ENCODE peak calls at places on chromosomes 2 and 18, in five cellular contexts. M is GM12891, B is HepG2, D is SK-N-SH, P is H1. U is an unnamed sample.

GRCh38 chr2:199928626-199929025 is 17.5 kb downstream of the C2orf69 start:
- DNase-seq in D (no peak), M (no peak), B (no peak), P (no peak), U (no peak)

GRCh38 chr2:62176771-62177170 is 19.1 kb upstream of the B3GNT2 start:
- DNase-seq in B (no peak), D (no peak), P (no peak), M (no peak), U (no peak)

GRCh38 chr2:117674172-117674571 is 140.3 kb upstream of the DDX18 start:
- DNase-seq in M (no peak), P (no peak), D (no peak), B (no peak), U (no peak)

GRCh38 chr2:161965994-161966393 is 108.0 kb downstream of the DPP4 start:
- DNase-seq in P (no peak), B (no peak), M (no peak), D (no peak), U (no peak)

GRCh38 chr2:178418426-178418825 is 32.5 kb downstream of the PRKRA start:
- DNase-seq in B (no peak), D (no peak), P (no peak), M (no peak), U (no peak)

GRCh38 chr18:55907352-55908045 is 319.5 kb upstream of the TCF4 start:
- DNase-seq in P (no peak), D (no peak), M (no peak), B (no peak), U (no peak)

GRCh38 chr18:9742588-9743131 is 34.6 kb downstream of the RAB31 start:
- DNase-seq in M (no peak), P (no peak), D (no peak), B (no peak), U (no peak)

GRCh38 chr2:33498291-33498956 is 22.0 kb downstream of the RASGRP3 start:
- DNase-seq in B (no peak), P (no peak), D (no peak), M (no peak), U (no peak)

GRCh38 chr2:161223139-161223732 is 63.0 kb downstream of the TANK start:
- DNase-seq in B (peak; percentile 51), P (no peak), D (no peak), M (no peak), U (no peak)

GRCh38 chr2:205047273-205047839 is 502.1 kb downstream of the PARD3B start:
- DNase-seq in D (no peak), B (no peak), P (peak; percentile 66), M (no peak), U (no peak)

GRCh38 chr2:220811952-220812570 is 760.0 kb downstream of the EPHA4 start:
- DNase-seq in D (no peak), B (no peak), P (no peak), M (no peak), U (no peak)

GRCh38 chr18:32576296-32576916 is 105.7 kb upstream of the GAREM1 start:
- DNase-seq in P (no peak), M (no peak), B (peak; percentile 29), D (peak; percentile 43), U (no peak)

GRCh38 chr2:45643095-45643494 is 8.4 kb upstream of the PRKCE start:
- DNase-seq in M (no peak), B (no peak), D (no peak), P (no peak), U (no peak)

GRCh38 chr18:25724121-25724520 is 366.3 kb downstream of the SS18 start:
- DNase-seq in P (no peak), M (no peak), B (no peak), D (no peak), U (no peak)

GRCh38 chr18:78178812-78179211 is 800.8 kb upstream of the SALL3 start:
- DNase-seq in B (no peak), M (no peak), P (no peak), D (no peak), U (no peak)

GRCh38 chr2:63081404-63081803 is 30.8 kb downstream of the OTX1 start:
- DNase-seq in M (no peak), D (no peak), P (no peak), B (no peak), U (no peak)

GRCh38 chr2:2523395-2524339 is 192.6 kb upstream of the MYT1L start:
- DNase-seq in P (no peak), M (no peak), D (no peak), B (no peak), U (no peak)

GRCh38 chr2:224147174-224147573 is 108.1 kb upstream of the SERPINE2 start:
- DNase-seq in B (no peak), M (no peak), D (no peak), P (no peak), U (no peak)

GRCh38 chr2:197184959-197185586 is 125.5 kb downstream of the ANKRD44 start:
- DNase-seq in D (no peak), B (no peak), M (no peak), P (no peak), U (no peak)

GRCh38 chr2:28643324-28643723 is 108.3 kb upstream of the PPP1CB start:
- DNase-seq in B (peak; percentile 66), M (no peak), P (no peak), D (no peak), U (no peak)

GRCh38 chr2:27375513-27376099 is 4.9 kb downstream of the ZNF513 start:
- DNase-seq in M (no peak), D (peak; percentile 38), P (no peak), B (no peak), U (no peak)
- TF ChIP-seq POLR2AphosphoS5 in M (no peak), D (no peak), P (no peak), B (no peak), U (no peak)

GRCh38 chr2:192574552-192574951 is 379.8 kb upstream of the TMEFF2 start:
- DNase-seq in B (no peak), D (no peak), M (no peak), P (no peak), U (no peak)

GRCh38 chr2:192566863-192567262 is 372.1 kb upstream of the TMEFF2 start:
- DNase-seq in D (no peak), M (no peak), B (no peak), P (no peak), U (no peak)

GRCh38 chr2:192570786-192571185 is 376.1 kb upstream of the TMEFF2 start:
- DNase-seq in B (no peak), M (no peak), P (no peak), D (no peak), U (no peak)

GRCh38 chr2:192571636-192572035 is 376.9 kb upstream of the TMEFF2 start:
- DNase-seq in M (no peak), B (no peak), P (no peak), D (no peak), U (no peak)
- TF ChIP-seq TAF1 in M (no peak), B (no peak), P (no peak), D (no peak), U (no peak)

DNA sequence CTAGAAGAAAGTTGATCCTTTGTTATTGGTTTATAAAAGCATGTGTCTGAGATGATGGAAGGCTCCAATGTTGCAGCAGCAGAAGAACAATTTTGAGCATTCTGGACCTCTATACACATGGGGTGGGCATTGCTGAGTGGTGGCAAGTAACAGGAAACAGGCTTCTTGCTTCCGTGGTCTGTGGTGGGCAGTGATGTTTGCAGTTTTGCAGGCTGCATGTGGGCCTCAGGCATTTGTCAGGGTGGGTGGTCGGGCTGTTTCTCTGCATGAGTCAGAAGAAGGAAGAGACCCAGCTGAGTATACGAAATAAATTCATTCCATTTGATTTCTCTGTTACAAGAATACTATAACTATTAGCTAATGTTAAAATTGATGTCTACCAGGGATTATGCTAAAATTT is 239.5 kb upstream of the COL3A1 start:
- DNase-seq in B (no peak), P (peak; percentile 15), M (no peak), D (no peak), U (no peak)
- TF ChIP-seq POLR2AphosphoS5 in B (no peak), P (no peak), M (no peak), D (no peak), U (no peak)

GRCh38 chr2:73156539-73157124 is 43.9 kb upstream of the RAB11FIP5 start:
- DNase-seq in B (peak; percentile 62), D (peak; percentile 83), P (peak; percentile 77), M (no peak), U (no peak)
- TF ChIP-seq TAF1 in B (no peak), D (no peak), P (no peak), M (no peak), U (no peak)

DNA sequence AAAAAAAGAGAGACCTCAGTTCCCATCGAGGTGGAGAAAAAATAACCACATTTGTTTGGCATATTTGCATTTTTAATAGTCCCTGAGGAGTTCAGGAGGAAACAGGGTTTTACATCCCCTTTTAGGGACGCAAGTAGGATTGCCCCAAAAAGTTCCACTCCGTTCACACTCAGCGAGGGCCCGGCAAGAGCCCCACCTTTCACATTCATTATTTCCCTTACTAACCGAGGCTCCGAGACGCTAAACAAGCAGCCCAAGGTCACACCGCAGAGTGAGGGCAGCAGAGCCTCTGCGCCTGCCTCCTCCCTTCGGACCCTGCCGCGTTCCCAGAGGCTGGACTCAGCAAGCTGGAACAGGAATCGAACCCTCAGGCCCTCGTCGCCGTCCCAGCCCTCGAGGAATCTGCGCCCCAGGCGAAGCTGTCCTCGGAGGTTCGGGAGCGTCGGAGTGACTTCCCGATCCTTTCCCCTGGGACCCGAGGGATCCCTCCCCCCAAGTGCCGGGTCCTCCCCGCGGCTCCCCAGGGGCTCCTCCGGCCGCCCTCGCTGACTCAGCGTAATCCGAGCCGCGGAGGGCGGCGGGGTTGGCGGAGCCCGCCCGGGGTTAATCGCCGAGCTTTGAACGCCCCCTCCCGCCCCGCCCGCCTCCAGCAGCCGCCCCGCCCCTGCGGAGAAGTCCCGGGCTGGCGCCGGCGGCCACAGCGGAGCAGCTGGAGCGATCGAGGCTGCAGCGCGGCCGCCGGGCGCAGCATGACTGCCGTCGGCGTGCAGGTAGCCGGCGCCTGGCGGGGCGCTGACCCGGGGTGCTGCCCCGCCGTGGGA is at the start of gene TMEM37:
- DNase-seq in M (peak; percentile 62), D (peak; percentile 85), P (peak; percentile 50), B (peak; percentile 79), U (peak; percentile 60)
- TF ChIP-seq POLR2AphosphoS5 in M (no peak), D (no peak), P (no peak), B (peak; percentile 76), U (no peak)